ENCODE peak calls at places on chromosomes 7 and 10, in five cellular contexts. F is body of pancreas, O is T-helper 2 cell, M is OCI-M1, S is WTC11. T is an unnamed sample.

GRCh38 chr7:107937514-107937913 is 46.5 kb downstream of the DLD start:
- DNase-seq in F (no peak), O (no peak), M (no peak), S (no peak), T (no peak)

GRCh38 chr7:44167920-44168319 is 21.3 kb downstream of the GCK start:
- DNase-seq in F (no peak), O (no peak), M (peak; percentile 46), S (no peak), T (peak; percentile 67)

GRCh38 chr7:141481971-141482370 is 69.2 kb upstream of the AGK start:
- DNase-seq in F (no peak), O (no peak), M (no peak), S (no peak), T (no peak)

GRCh38 chr10:3474266-3474665 is 301.7 kb upstream of the PITRM1 start:
- DNase-seq in F (no peak), O (no peak), M (no peak), S (no peak), T (no peak)

GRCh38 chr7:140033036-140033435 is 29.7 kb downstream of the PARP12 start:
- DNase-seq in F (no peak), O (no peak), M (no peak), S (no peak), T (no peak)

GRCh38 chr10:46254467-46254866 is 32.3 kb upstream of the ANTXRL start:
- DNase-seq in F (no peak), O (no peak), M (no peak), S (no peak), T (no peak)

GRCh38 chr7:15922002-15922401 is 235.5 kb upstream of the MEOX2 start:
- DNase-seq in F (no peak), O (no peak), M (no peak), S (no peak), T (no peak)

GRCh38 chr7:38902443-38902842 is 6.5 kb downstream of the VPS41 start:
- DNase-seq in F (no peak), O (no peak), M (no peak), S (no peak), T (no peak)

GRCh38 chr10:95430231-95430951 is 130.8 kb downstream of the SORBS1 start:
- DNase-seq in F (peak; percentile 71), O (no peak), M (peak; percentile 79), S (peak; percentile 55), T (peak; percentile 18)

GRCh38 chr7:23018747-23019146 is 4.8 kb upstream of the HYCC1 start:
- DNase-seq in F (no peak), O (no peak), M (no peak), S (no peak), T (no peak)

GRCh38 chr10:124381011-124381591 is 37.6 kb downstream of the OAT start:
- DNase-seq in F (no peak), O (no peak), M (no peak), S (no peak), T (no peak)